ENCODE peak calls at places on chromosome 5, in six cellular contexts. B is MM.1S, W is progenitor cell of endocrine pancreas, S is IMR-90, D is mesothelial cell of epicardium, K is GM13977. H is an unnamed sample.
A peak's percentile ranks its signal among the peaks of the same experiment; 100 is the strongest.

GRCh38 chr5:76134646-76135045 is 51.5 kb downstream of the SV2C start:
- DNase-seq in W (no peak), K (no peak), D (no peak), B (no peak), S (no peak), H (no peak)

GRCh38 chr5:14937277-14937676 is 65.7 kb upstream of the ANKH start:
- DNase-seq in D (no peak), B (no peak), S (no peak), K (no peak), W (no peak), H (no peak)

GRCh38 chr5:78530342-78531096 is 118.1 kb downstream of the LHFPL2 start:
- DNase-seq in D (no peak), B (no peak), W (no peak), K (peak; percentile 46), S (peak; percentile 99), H (no peak)

GRCh38 chr5:135209495-135209837 is 175.4 kb upstream of the PITX1 start:
- DNase-seq in S (no peak), W (peak; percentile 7), B (no peak), K (no peak), D (no peak), H (no peak)

GRCh38 chr5:91632871-91633270 is 249.8 kb upstream of the ARRDC3 start:
- DNase-seq in B (peak; percentile 22), K (no peak), D (no peak), W (no peak), S (no peak), H (no peak)

GRCh38 chr5:173968154-173968553 is 20.8 kb upstream of the C5orf47 start:
- DNase-seq in W (no peak), K (no peak), D (no peak), S (no peak), B (no peak), H (no peak)

GRCh38 chr5:132837868-132838267 is 7.4 kb upstream of the SHROOM1 start:
- DNase-seq in B (no peak), W (no peak), S (no peak), D (no peak), K (no peak), H (no peak)

GRCh38 chr5:1190296-1190695 is 11.1 kb upstream of the SLC6A19 start:
- DNase-seq in W (no peak), K (no peak), S (no peak), B (no peak), D (no peak), H (no peak)

GRCh38 chr5:111425205-111425604 is 87.1 kb downstream of the STARD4 start:
- DNase-seq in K (no peak), W (no peak), S (no peak), B (no peak), D (no peak), H (no peak)

GRCh38 chr5:157915638-157916037 is 56.7 kb upstream of the CLINT1 start:
- DNase-seq in B (no peak), D (peak; percentile 24), K (no peak), W (no peak), S (peak; percentile 13), H (peak; percentile 97)

GRCh38 chr5:173498286-173498685 is 118.2 kb downstream of the BOD1 start:
- DNase-seq in K (no peak), S (peak; percentile 64), W (no peak), B (no peak), D (no peak), H (peak; percentile 22)

GRCh38 chr5:54990751-54991349 is 5.5 kb upstream of the ESM1 start:
- DNase-seq in D (no peak), S (peak; percentile 84), B (no peak), K (no peak), W (no peak), H (no peak)

GRCh38 chr5:35313296-35313695 is 83.0 kb upstream of the PRLR start:
- DNase-seq in D (no peak), W (no peak), S (peak; percentile 7), K (no peak), B (no peak), H (no peak)

GRCh38 chr5:65329266-65329665 is 152.5 kb downstream of the ADAMTS6 start:
- DNase-seq in K (no peak), B (no peak), D (no peak), W (no peak), S (peak; percentile 41), H (no peak)

GRCh38 chr5:59450245-59450644 is 443.3 kb downstream of the PDE4D start:
- DNase-seq in K (peak; percentile 6), W (no peak), D (no peak), S (no peak), B (no peak), H (no peak)
- TF ChIP-seq CTCF in K (peak; percentile 33), W (no peak), D (no peak), S (no peak), B (peak; percentile 24), H (no peak)

GRCh38 chr5:163079618-163080017 is 357.8 kb upstream of the CCNG1 start:
- DNase-seq in S (no peak), B (peak; percentile 47), W (no peak), D (no peak), K (no peak), H (no peak)
- TF ChIP-seq CTCF in S (no peak), B (peak; percentile 66), W (peak; percentile 48), D (no peak), K (peak; percentile 42), H (no peak)

DNA sequence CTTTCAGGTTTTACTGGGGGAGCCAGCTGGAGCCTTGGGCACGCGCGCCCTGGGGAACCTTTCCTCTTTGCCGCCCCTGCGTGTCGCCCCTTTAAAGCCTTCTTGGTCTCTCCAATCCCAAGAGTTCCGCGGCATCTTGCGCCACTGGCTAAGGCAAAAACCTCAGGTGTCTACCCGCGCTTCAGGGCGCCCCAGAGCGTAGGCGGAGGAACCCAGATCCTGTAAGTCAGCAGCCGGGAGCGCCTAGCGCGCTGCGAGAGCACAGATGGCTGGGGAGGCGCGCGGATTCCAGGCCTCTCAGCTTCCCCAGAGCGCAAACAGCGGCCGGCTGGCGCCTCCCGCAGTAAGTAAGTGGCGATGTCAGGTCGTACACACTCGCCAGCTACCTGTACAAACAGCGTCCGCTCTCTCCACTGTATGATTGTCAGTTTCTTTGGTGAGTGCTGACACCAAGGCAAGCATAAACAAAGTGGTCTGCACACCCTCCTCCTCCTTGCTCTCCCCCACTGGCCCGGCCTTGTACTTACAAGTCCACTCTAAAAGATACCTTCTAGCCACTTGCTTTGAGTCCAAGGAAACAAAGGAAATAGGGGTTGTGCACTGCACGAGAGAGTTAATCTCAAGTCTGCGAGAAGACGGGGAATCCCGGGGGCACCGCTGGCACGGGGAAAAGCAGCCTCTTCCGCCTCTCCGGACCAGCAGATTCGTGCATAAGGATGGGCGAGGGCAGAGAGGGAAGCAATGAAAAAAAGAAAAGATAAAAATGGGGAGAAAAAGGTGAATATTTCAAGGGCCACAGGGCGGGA is 2.9 kb downstream of the HTR1A start:
- DNase-seq in K (no peak), B (no peak), D (no peak), W (peak; percentile 70), S (no peak), H (no peak)
- TF ChIP-seq CTCF in K (peak; percentile 9), B (no peak), D (no peak), W (peak; percentile 84), S (no peak), H (no peak)

GRCh38 chr5:150153957-150154617 is 1.6 kb downstream of the PDGFRB start:
- DNase-seq in S (peak; percentile 80), B (no peak), D (no peak), W (no peak), K (no peak), H (no peak)

GRCh38 chr5:150156540-150156939 is 895 bp upstream of the PDGFRB start:
- DNase-seq in S (no peak), B (no peak), K (no peak), W (no peak), D (no peak), H (no peak)

GRCh38 chr5:150154618-150155134 is 969 bp downstream of the PDGFRB start:
- DNase-seq in S (no peak), B (no peak), K (no peak), D (no peak), W (no peak), H (no peak)

GRCh38 chr5:150156033-150156381 is 362 bp upstream of the PDGFRB start:
- DNase-seq in D (no peak), W (no peak), K (no peak), S (no peak), B (no peak), H (no peak)

DNA sequence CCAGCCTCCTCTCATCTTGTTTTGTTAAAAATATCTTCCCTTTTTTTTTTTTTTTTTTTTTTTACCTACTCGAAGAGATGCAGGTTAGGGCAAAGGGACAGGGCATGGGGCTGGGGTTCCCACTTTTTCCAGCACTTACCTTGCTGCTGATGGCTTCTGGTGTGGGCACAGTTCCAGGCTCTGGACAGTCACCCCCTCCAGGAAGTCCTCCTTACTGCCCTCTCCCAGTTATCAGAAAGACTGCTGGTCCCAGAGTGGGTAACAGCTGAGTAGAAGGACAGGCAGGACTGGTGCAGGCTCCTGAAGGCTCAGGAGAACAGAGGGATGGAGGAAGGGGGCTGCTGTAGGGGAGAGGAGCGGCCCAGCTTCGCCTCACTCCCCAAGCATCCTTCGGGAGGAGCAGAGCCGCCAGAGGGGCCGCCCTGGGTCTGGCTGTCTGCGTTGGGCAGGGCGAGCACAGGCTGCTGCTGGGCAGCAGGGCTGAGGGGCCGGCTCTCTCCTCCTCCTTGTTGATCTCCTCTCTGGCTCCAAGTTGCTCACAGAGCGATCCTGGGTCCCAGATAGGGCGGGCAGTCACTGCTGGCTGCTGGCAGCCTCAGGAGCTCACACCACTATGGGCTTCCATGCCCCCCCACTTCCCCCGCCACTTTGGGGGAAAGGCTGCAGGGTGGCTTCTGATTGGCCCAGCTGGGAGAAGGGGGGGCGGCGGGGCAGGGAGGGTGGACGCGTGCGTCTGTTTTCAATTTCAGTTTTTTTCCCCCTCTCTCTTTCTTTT is at the start of gene PDGFRB:
- DNase-seq in D (peak; percentile 75), K (peak; percentile 82), B (peak; percentile 24), S (peak; percentile 89), W (no peak), H (peak; percentile 88)
- TF ChIP-seq CTCF in D (no peak), K (no peak), B (no peak), S (peak; percentile 3), W (no peak), H (no peak)

DNA sequence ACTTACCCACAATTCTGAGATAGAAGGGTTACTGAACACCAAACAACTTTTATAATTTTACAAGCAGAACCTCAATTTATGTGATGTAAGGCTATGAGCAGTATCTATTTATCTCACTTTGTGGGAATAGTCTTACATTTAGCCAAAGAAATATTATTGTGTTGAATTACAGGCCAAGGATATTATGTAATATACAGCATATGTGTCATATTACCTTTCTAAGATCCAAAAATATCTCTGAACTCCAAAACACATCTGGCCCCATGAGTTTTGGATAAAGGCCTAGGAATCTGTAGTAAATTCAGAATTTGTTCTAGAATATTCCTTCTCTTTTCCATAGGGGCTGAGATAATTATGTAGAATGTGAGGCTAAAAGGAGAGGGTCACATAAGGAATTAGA is 20.6 kb upstream of the GRAMD2B start:
- DNase-seq in B (no peak), D (no peak), S (no peak), K (no peak), W (no peak), H (no peak)
- TF ChIP-seq CTCF in B (no peak), D (no peak), S (no peak), K (no peak), W (no peak), H (no peak)